ENCODE peak calls at places on chromosomes 11 and 22, in ten cellular contexts. One of them, this sample, is unnamed.

GRCh38 chr11:47775240-47775869 is 8.2 kb upstream of the FNBP4 start:
- DNase-seq in nephron progenitor cell: no peak
- DNase-seq in frontal cortex: no peak
- DNase-seq in left lung: no peak
- DNase-seq in HEK293T: no peak
- DNase-seq in NCI-H1092 treated with DMSO at 0.1 percent for 48 hours: no peak
- DNase-seq in cardiac muscle cell: no peak
- DNase-seq in pancreas: no peak
- DNase-seq in SHP77: no peak
- DNase-seq in fibroblast of lung: no peak
- DNase-seq in this sample: no peak

GRCh38 chr11:8671242-8671641 is 11.2 kb downstream of the TRIM66 start:
- DNase-seq in NCI-H1092 treated with DMSO at 0.1 percent for 48 hours: peak
- DNase-seq in SHP77: no peak
- DNase-seq in cardiac muscle cell: no peak
- DNase-seq in nephron progenitor cell: peak
- DNase-seq in pancreas: no peak
- DNase-seq in fibroblast of lung: peak
- DNase-seq in HEK293T: no peak
- DNase-seq in frontal cortex: peak
- DNase-seq in left lung: peak
- DNase-seq in this sample: peak

GRCh38 chr22:37211853-37212173 is 464 bp downstream of the SSTR3 start:
- DNase-seq in pancreas: no peak
- DNase-seq in fibroblast of lung: no peak
- DNase-seq in left lung: no peak
- DNase-seq in frontal cortex: no peak
- DNase-seq in nephron progenitor cell: no peak
- DNase-seq in NCI-H1092 treated with DMSO at 0.1 percent for 48 hours: no peak
- DNase-seq in cardiac muscle cell: no peak
- DNase-seq in SHP77: no peak
- DNase-seq in HEK293T: no peak
- DNase-seq in this sample: no peak

GRCh38 chr11:63710476-63711217 is 29.3 kb downstream of the RTN3 start:
- DNase-seq in pancreas: no peak
- DNase-seq in NCI-H1092 treated with DMSO at 0.1 percent for 48 hours: no peak
- DNase-seq in cardiac muscle cell: peak
- DNase-seq in left lung: no peak
- DNase-seq in SHP77: no peak
- DNase-seq in fibroblast of lung: peak
- DNase-seq in nephron progenitor cell: no peak
- DNase-seq in HEK293T: peak
- DNase-seq in frontal cortex: no peak
- DNase-seq in this sample: peak

GRCh38 chr11:533586-534196 is 1.7 kb downstream of the HRAS start:
- DNase-seq in SHP77: no peak
- DNase-seq in cardiac muscle cell: no peak
- DNase-seq in pancreas: peak
- DNase-seq in NCI-H1092 treated with DMSO at 0.1 percent for 48 hours: no peak
- DNase-seq in nephron progenitor cell: no peak
- DNase-seq in HEK293T: no peak
- DNase-seq in fibroblast of lung: no peak
- DNase-seq in left lung: peak
- DNase-seq in frontal cortex: no peak
- DNase-seq in this sample: no peak

GRCh38 chr11:2425506-2425905 is 18.8 kb downstream of the TRPM5 start:
- DNase-seq in SHP77: no peak
- DNase-seq in HEK293T: no peak
- DNase-seq in NCI-H1092 treated with DMSO at 0.1 percent for 48 hours: no peak
- DNase-seq in frontal cortex: no peak
- DNase-seq in left lung: no peak
- DNase-seq in fibroblast of lung: no peak
- DNase-seq in pancreas: no peak
- DNase-seq in cardiac muscle cell: no peak
- DNase-seq in nephron progenitor cell: no peak
- DNase-seq in this sample: no peak

GRCh38 chr22:37904572-37905533 is 1.2 kb upstream of the MICALL1 start:
- DNase-seq in fibroblast of lung: peak
- DNase-seq in HEK293T: peak
- DNase-seq in cardiac muscle cell: peak
- DNase-seq in NCI-H1092 treated with DMSO at 0.1 percent for 48 hours: no peak
- DNase-seq in pancreas: no peak
- DNase-seq in left lung: peak
- DNase-seq in nephron progenitor cell: peak
- DNase-seq in SHP77: no peak
- DNase-seq in frontal cortex: peak
- DNase-seq in this sample: peak

GRCh38 chr22:27475548-27475897 is 326.0 kb downstream of the MN1 start:
- DNase-seq in HEK293T: no peak
- DNase-seq in cardiac muscle cell: no peak
- DNase-seq in nephron progenitor cell: no peak
- DNase-seq in SHP77: no peak
- DNase-seq in NCI-H1092 treated with DMSO at 0.1 percent for 48 hours: no peak
- DNase-seq in left lung: no peak
- DNase-seq in fibroblast of lung: no peak
- DNase-seq in frontal cortex: no peak
- DNase-seq in pancreas: no peak
- DNase-seq in this sample: no peak

GRCh38 chr11:869399-870126 is 26.9 kb downstream of the TSPAN4 start:
- DNase-seq in left lung: no peak
- DNase-seq in frontal cortex: no peak
- DNase-seq in fibroblast of lung: no peak
- DNase-seq in NCI-H1092 treated with DMSO at 0.1 percent for 48 hours: no peak
- DNase-seq in pancreas: no peak
- DNase-seq in cardiac muscle cell: no peak
- DNase-seq in HEK293T: no peak
- DNase-seq in SHP77: no peak
- DNase-seq in nephron progenitor cell: no peak
- DNase-seq in this sample: no peak

GRCh38 chr22:48485144-48486135 is 1342.2 kb downstream of the BRD1 start:
- DNase-seq in cardiac muscle cell: no peak
- DNase-seq in left lung: no peak
- DNase-seq in pancreas: peak
- DNase-seq in nephron progenitor cell: no peak
- DNase-seq in NCI-H1092 treated with DMSO at 0.1 percent for 48 hours: no peak
- DNase-seq in SHP77: no peak
- DNase-seq in HEK293T: no peak
- DNase-seq in frontal cortex: no peak
- DNase-seq in fibroblast of lung: no peak
- DNase-seq in this sample: no peak

GRCh38 chr11:26849009-26849408 is 127.1 kb upstream of the SLC5A12 start:
- DNase-seq in left lung: peak
- DNase-seq in SHP77: no peak
- DNase-seq in fibroblast of lung: no peak
- DNase-seq in frontal cortex: no peak
- DNase-seq in pancreas: no peak
- DNase-seq in NCI-H1092 treated with DMSO at 0.1 percent for 48 hours: no peak
- DNase-seq in HEK293T: peak
- DNase-seq in nephron progenitor cell: no peak
- DNase-seq in cardiac muscle cell: no peak
- DNase-seq in this sample: no peak

GRCh38 chr11:115201121-115201792 is 303.0 kb downstream of the CADM1 start:
- DNase-seq in HEK293T: peak
- DNase-seq in left lung: no peak
- DNase-seq in frontal cortex: no peak
- DNase-seq in fibroblast of lung: peak
- DNase-seq in NCI-H1092 treated with DMSO at 0.1 percent for 48 hours: no peak
- DNase-seq in cardiac muscle cell: no peak
- DNase-seq in nephron progenitor cell: peak
- DNase-seq in SHP77: no peak
- DNase-seq in pancreas: no peak
- DNase-seq in this sample: peak

This sample was measured in stromal cell of bone marrow.